ENCODE peak calls at places on chromosomes 16 and 17, in seven cellular contexts. L is cardiac muscle cell, D is GM23338, M is ovary, E is heart left ventricle, G is mammary epithelial cell, K is GM12878. P is an unnamed sample.

GRCh38 chr17:64442550-64442971 is 6.4 kb upstream of the MILR1 start:
- DNase-seq in D (no peak), L (no peak), M (no peak), K (no peak), G (no peak), E (no peak), P (no peak)

GRCh38 chr17:43540821-43541674 is 5.1 kb downstream of the ETV4 start:
- DNase-seq in G (no peak), D (peak; percentile 91), L (no peak), K (no peak), M (no peak), E (no peak), P (no peak)

GRCh38 chr16:86585821-86586611 is 7.7 kb downstream of the FOXL1 start:
- DNase-seq in D (no peak), M (no peak), K (no peak), L (no peak), G (peak; percentile 65), E (no peak), P (no peak)

GRCh38 chr17:4584125-4584834 is at the start of gene SMTNL2:
- DNase-seq in K (no peak), D (peak; percentile 51), L (peak; percentile 83), M (peak; percentile 89), E (peak; percentile 84), G (no peak), P (no peak)

GRCh38 chr16:12685806-12686205 is 117.9 kb downstream of the CPPED1 start:
- DNase-seq in L (no peak), G (no peak), D (no peak), M (no peak), E (no peak), K (no peak), P (no peak)

GRCh38 chr17:2215616-2216364 is 87.8 kb downstream of the SMG6 start:
- DNase-seq in M (peak; percentile 82), K (no peak), E (peak; percentile 84), L (peak; percentile 59), D (peak; percentile 78), G (no peak), P (no peak)

GRCh38 chr16:740459-740763 is 386 bp downstream of the CIAO3 start:
- DNase-seq in L (no peak), K (no peak), M (no peak), G (no peak), E (no peak), D (no peak), P (no peak)

GRCh38 chr16:65120811-65121721 is 797 bp downstream of the CDH11 start:
- DNase-seq in G (peak; percentile 19), E (peak; percentile 62), M (peak; percentile 69), D (peak; percentile 53), K (no peak), L (peak; percentile 60), P (peak; percentile 59)

GRCh38 chr17:60610481-60610880 is 10.5 kb downstream of the PPM1D start:
- DNase-seq in M (no peak), L (no peak), G (no peak), D (no peak), E (no peak), K (no peak), P (no peak)

GRCh38 chr16:66277311-66278070 is 89.0 kb upstream of the CDH5 start:
- DNase-seq in M (no peak), K (no peak), D (no peak), E (no peak), G (no peak), L (no peak), P (no peak)

GRCh38 chr16:57807968-57808528 is 5.8 kb upstream of the KIFC3 start:
- DNase-seq in M (peak; percentile 85), D (peak; percentile 89), K (no peak), E (peak; percentile 86), L (peak; percentile 68), G (peak; percentile 95), P (peak; percentile 70)

GRCh38 chr16:27450836-27451341 is 48.9 kb downstream of the IL21R start:
- DNase-seq in G (no peak), D (no peak), L (no peak), K (peak; percentile 68), M (no peak), E (peak; percentile 59), P (no peak)

GRCh38 chr16:74201561-74201960 is 95.1 kb upstream of the PSMD7 start:
- DNase-seq in M (no peak), L (no peak), K (no peak), E (no peak), D (no peak), G (no peak), P (no peak)

GRCh38 chr17:16282522-16282921 is 65.5 kb downstream of the PIGL start:
- DNase-seq in G (peak; percentile 80), E (no peak), M (no peak), D (no peak), K (no peak), L (no peak), P (no peak)

GRCh38 chr16:89990799-89991198 is 28.5 kb downstream of the DBNDD1 start:
- DNase-seq in E (no peak), G (no peak), M (no peak), K (no peak), D (no peak), L (no peak), P (no peak)

GRCh38 chr17:41663451-41664171 is 25.1 kb upstream of the EIF1 start:
- DNase-seq in K (no peak), D (no peak), L (no peak), M (no peak), E (peak; percentile 11), G (peak; percentile 81), P (no peak)

GRCh38 chr17:59785091-59785799 is 77.8 kb downstream of the VMP1 start:
- DNase-seq in G (no peak), M (no peak), E (no peak), D (no peak), L (no peak), K (no peak), P (no peak)

GRCh38 chr17:1485748-1486376 is 6.6 kb downstream of the MYO1C start:
- DNase-seq in D (peak; percentile 54), L (peak; percentile 69), K (no peak), G (peak; percentile 26), E (peak; percentile 88), M (peak; percentile 79), P (no peak)

GRCh38 chr16:17846030-17846429 is 375.3 kb upstream of the XYLT1 start:
- DNase-seq in D (no peak), L (no peak), E (no peak), K (no peak), G (no peak), M (no peak), P (peak; percentile 40)
- TF ChIP-seq CTCF in D (no peak), L (no peak), E (no peak), K (no peak), G (no peak), M (no peak), P (no peak)

GRCh38 chr17:79705674-79706073 is 25.1 kb upstream of the ENPP7 start:
- DNase-seq in L (no peak), D (no peak), K (no peak), G (no peak), E (no peak), M (no peak), P (no peak)

GRCh38 chr17:79706931-79707382 is 23.8 kb upstream of the ENPP7 start:
- DNase-seq in L (no peak), D (no peak), M (peak; percentile 49), E (no peak), K (no peak), G (no peak), P (no peak)

GRCh38 chr17:79707441-79707850 is 23.3 kb upstream of the ENPP7 start:
- DNase-seq in G (no peak), M (no peak), D (no peak), K (no peak), L (no peak), E (no peak), P (no peak)

GRCh38 chr17:79704691-79705090 is 26.1 kb upstream of the ENPP7 start:
- DNase-seq in E (no peak), G (no peak), L (no peak), D (no peak), M (no peak), K (no peak), P (no peak)

DNA sequence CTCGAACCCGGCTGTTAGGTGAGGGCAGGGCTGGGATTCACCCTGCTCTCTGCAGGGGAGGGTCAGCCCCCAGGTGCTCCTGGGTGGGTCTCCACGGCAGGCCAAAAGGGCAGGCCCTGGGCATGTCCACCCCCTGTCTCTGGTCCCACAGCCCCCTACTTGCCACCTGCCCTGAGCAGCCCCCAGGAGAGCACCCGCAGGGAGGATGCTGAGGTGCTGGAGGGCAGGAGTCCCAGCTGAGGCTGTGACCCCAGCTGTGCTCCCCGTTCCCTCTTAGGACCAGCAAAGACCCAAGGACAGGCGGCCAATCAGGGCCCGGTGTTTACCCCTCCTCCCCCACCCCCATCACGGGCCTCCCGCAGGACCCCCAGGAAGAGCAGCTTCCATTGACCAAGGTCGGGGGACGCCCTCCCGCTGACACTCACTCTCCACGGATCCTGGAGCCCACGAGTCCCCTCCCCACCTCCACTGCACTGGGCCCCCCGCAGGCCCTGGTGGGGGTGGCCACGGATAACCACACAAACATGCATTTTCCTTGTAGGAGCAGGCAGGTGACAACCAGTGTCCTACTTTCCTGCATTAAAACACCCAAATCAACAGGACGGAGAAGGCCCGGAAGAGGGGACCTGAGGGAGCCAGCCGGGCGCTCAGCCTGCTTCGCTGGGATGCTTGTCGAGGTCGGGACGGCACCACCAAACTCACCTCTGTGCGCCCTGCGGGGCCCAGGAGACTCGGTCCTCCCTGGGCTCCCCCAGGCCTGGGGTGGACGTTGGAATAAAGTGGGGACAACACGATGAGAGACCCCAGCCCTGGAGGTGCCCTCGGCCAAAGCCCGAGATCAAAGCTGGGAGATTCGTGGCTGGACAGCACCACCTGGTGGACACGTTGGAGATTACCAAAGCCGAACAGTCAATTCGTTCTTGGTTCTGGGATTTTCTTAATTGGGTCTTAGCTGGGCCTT is 22.5 kb upstream of the ENPP7 start:
- DNase-seq in E (no peak), D (peak; percentile 75), M (peak; percentile 77), K (no peak), L (peak; percentile 67), G (peak; percentile 25), P (peak; percentile 74)
- H3K4me3 ChIP-seq in E (no peak overlapping the region), D (peak overlapping the region; percentile 46), M (peak overlapping the region; percentile 14), K (no peak overlapping the region), L (no peak overlapping the region), G (no peak overlapping the region), P (peak overlapping the region; percentile 51)

GRCh38 chr16:85366031-85366763 is 246.9 kb upstream of the GSE1 start:
- DNase-seq in M (no peak), K (no peak), E (no peak), L (peak; percentile 75), D (peak; percentile 52), G (no peak), P (no peak)

GRCh38 chr16:85365120-85365519 is 248.0 kb upstream of the GSE1 start:
- DNase-seq in D (no peak), M (no peak), E (no peak), G (peak; percentile 23), K (no peak), L (no peak), P (no peak)

GRCh38 chr16:85363881-85364280 is 249.2 kb upstream of the GSE1 start:
- DNase-seq in D (no peak), L (no peak), G (no peak), E (no peak), K (no peak), M (no peak), P (no peak)

GRCh38 chr16:85363427-85363826 is 249.7 kb upstream of the GSE1 start:
- DNase-seq in E (no peak), G (no peak), D (no peak), L (no peak), K (no peak), M (no peak), P (no peak)

GRCh38 chr16:85364323-85365040 is 248.6 kb upstream of the GSE1 start:
- DNase-seq in D (no peak), L (no peak), G (no peak), M (no peak), E (no peak), K (no peak), P (no peak)
- H3K27ac ChIP-seq in D (no peak overlapping the region), L (no peak overlapping the region), G (no peak overlapping the region), M (no peak overlapping the region), E (no peak overlapping the region), K (no peak overlapping the region), P (no peak overlapping the region)

GRCh38 chr17:28912281-28912937 is 9.5 kb upstream of the DHRS13 start:
- DNase-seq in M (no peak), E (no peak), D (peak; percentile 51), L (no peak), G (no peak), K (no peak), P (no peak)
- TF ChIP-seq CTCF in M (no peak), E (no peak), D (peak; percentile 60), L (peak; percentile 32), G (no peak), K (no peak), P (peak; percentile 44)